ENCODE peak calls at places on chromosomes 3 and 15, in five cellular contexts. J, O, Y, A and B are unnamed samples.

GRCh38 chr15:41876007-41876406 is 17.8 kb downstream of the SPTBN5 start:
- DNase-seq in J (no peak), Y (no peak), A (no peak), O (no peak), B (no peak)

GRCh38 chr3:161026612-161027217 is 78.4 kb downstream of the B3GALNT1 start:
- DNase-seq in Y (no peak), O (no peak), J (no peak), A (no peak), B (no peak)

GRCh38 chr3:152270145-152270870 is 1.6 kb downstream of the MBNL1 start:
- DNase-seq in O (peak; percentile 39), A (no peak), Y (no peak), J (no peak), B (no peak)

GRCh38 chr3:145557405-145557804 is 603.6 kb downstream of the PLOD2 start:
- DNase-seq in Y (no peak), A (no peak), J (no peak), O (no peak), B (no peak)

GRCh38 chr3:107660316-107660976 is 137.7 kb downstream of the BBX start:
- DNase-seq in J (peak; percentile 77), O (peak; percentile 39), A (no peak), Y (no peak), B (peak; percentile 50)

GRCh38 chr15:101156509-101157159 is 95.2 kb downstream of the CHSY1 start:
- DNase-seq in O (no peak), A (no peak), Y (no peak), J (peak; percentile 56), B (no peak)

GRCh38 chr3:44028-44676 is 152.4 kb upstream of the CHL1 start:
- DNase-seq in J (no peak), O (peak; percentile 3), A (no peak), Y (no peak), B (no peak)

GRCh38 chr15:70226337-70226980 is 128.7 kb upstream of the TLE3 start:
- DNase-seq in Y (no peak), J (no peak), O (no peak), A (no peak), B (no peak)

GRCh38 chr15:92886229-92886628 is 13.9 kb upstream of the CHD2 start:
- DNase-seq in O (no peak), Y (no peak), J (no peak), A (no peak), B (no peak)

GRCh38 chr15:53074221-53074620 is 284.1 kb upstream of the ONECUT1 start:
- DNase-seq in Y (no peak), A (no peak), J (no peak), O (no peak), B (no peak)

DNA sequence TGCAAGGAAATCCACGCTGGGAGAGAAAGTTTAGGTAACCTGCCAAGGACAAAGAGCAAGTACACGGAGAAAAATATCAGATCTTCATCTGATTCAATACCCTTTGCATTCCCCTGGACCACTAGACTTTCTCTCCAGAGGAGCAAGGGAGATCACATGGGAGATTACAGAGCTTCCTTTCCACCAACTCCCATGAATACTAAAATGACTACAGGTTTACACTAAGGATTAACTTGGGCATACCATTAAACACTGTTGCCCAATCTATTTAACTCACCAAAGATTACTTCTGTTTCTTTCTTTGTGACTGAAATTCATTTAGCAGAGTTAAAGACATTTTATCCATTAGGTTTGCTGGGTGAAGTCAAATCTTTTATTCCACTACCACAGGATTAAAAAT is 71.2 kb downstream of the RYK start:
- DNase-seq in J (peak; percentile 7), A (no peak), O (peak; percentile 2), Y (no peak), B (no peak)
- TF ChIP-seq MAFK in J (no peak), A (no peak), O (no peak), Y (no peak), B (no peak)

DNA sequence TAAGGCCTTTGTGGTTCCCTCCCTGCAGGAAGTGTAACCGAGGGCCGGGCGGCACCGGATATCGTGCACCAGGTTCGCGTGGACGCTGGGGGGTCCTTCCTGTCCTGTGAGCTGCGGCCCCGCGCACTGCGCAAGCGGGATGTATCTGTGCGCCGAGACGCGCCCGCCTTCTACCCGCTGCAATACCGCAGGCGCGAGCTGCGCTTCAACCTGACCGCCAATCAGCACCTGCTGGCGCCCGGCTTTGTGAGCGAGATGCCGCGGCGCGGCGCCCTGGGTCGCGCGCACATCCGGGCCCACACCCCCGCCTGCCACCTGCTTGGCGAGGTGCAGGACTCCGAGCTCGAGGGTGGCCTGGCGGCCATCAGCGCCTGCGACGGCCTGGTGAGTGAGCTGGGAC is 35.9 kb downstream of the SAXO2 start:
- DNase-seq in A (no peak), O (no peak), J (no peak), Y (no peak), B (no peak)
- TF ChIP-seq MAFK in A (no peak), O (no peak), J (no peak), Y (no peak), B (no peak)

GRCh38 chr3:61466357-61466756 is 95.0 kb upstream of the PTPRG start:
- DNase-seq in J (no peak), A (no peak), O (no peak), Y (no peak), B (no peak)
- TF ChIP-seq MAFK in J (no peak), A (no peak), O (no peak), Y (no peak), B (no peak)

GRCh38 chr3:117722856-117723255 is 1013.3 kb downstream of the TUSC7 start:
- DNase-seq in O (no peak), A (no peak), Y (no peak), J (no peak), B (no peak)

GRCh38 chr3:117725314-117725713 is 1015.7 kb downstream of the TUSC7 start:
- DNase-seq in J (no peak), O (no peak), Y (no peak), A (no peak), B (no peak)

GRCh38 chr3:117721866-117722265 is 1012.3 kb downstream of the TUSC7 start:
- DNase-seq in J (no peak), A (no peak), O (no peak), Y (no peak), B (no peak)

GRCh38 chr3:117719316-117719926 is 1009.8 kb downstream of the TUSC7 start:
- DNase-seq in A (peak; percentile 10), Y (no peak), J (peak; percentile 40), O (peak; percentile 8), B (peak; percentile 17)
- TF ChIP-seq MAFK in A (no peak), Y (no peak), J (no peak), O (no peak), B (no peak)

GRCh38 chr3:85652322-85652721 is 693.5 kb downstream of the CADM2 start:
- DNase-seq in Y (no peak), J (no peak), O (no peak), A (no peak), B (no peak)
- TF ChIP-seq MAFK in Y (no peak), J (no peak), O (no peak), A (no peak), B (no peak)

DNA sequence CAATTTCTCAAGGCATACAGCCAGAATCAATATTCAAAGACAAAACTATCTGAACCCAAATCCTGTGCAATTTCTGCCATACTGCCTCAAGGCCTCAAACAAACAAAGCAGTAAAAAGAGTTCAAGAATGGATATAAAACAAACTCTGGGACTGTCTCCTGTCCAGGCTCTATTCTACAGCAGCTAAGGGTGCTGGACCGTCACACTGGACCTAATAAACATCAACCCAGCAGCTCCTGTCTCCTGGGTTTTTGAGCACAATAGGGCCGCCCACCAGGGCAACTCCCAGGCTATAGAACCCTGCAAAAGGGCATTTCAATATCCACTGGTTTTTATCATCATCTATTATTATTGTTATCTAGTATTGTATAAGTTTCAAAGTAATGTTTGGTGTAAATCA is 91.8 kb upstream of the KCNMB2 start:
- DNase-seq in O (no peak), J (no peak), Y (no peak), A (no peak), B (no peak)
- TF ChIP-seq MAFK in O (no peak), J (no peak), Y (no peak), A (no peak), B (no peak)

DNA sequence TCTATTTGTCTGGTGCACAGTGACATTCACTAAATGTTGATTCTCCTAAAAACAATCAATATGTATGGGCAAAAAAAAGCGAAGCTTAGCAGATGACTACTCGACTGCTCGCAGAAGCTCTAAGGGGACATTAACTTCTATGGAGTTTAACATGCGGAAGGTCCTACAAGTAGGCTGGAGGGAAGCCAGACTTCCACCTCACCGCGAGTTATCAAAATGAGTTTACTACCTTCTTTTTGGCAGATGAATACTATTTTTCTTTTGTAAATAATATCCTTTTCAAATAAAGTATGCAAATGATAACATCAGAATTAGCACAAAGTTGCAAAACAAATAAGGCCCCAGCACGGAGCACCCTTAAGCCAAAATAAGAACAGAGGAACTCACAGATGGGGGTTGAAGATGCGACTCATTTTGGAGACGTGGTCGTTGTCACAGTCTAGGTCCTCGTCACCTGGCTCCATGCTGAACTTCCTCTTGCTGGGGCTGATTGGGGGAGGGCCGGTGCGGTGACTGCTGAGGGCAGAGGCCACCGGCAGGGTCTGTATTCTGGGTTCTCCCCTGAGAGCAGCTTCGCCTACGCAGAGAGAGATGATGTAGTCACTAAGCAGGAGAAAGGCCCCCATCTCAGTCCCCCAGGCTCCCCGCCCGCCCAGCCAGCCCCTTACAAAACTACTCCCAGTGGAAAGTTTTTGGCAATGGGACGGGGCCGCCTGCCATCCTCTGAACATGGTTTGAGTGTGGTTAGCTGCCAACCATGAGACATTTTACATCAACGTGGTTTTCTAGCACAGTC is 42.1 kb downstream of the VGLL4 start:
- DNase-seq in J (peak; percentile 39), A (no peak), Y (no peak), O (no peak), B (no peak)
- TF ChIP-seq MAFK in J (no peak), A (no peak), Y (no peak), O (no peak), B (no peak)

GRCh38 chr3:24225027-24225743 is 269.5 kb downstream of the THRB start:
- DNase-seq in O (no peak), A (no peak), J (no peak), Y (no peak), B (no peak)

GRCh38 chr3:24222165-24222805 is 272.4 kb downstream of the THRB start:
- DNase-seq in O (no peak), A (no peak), Y (no peak), J (no peak), B (no peak)

GRCh38 chr3:24226402-24226801 is 268.2 kb downstream of the THRB start:
- DNase-seq in O (no peak), J (no peak), A (no peak), Y (no peak), B (no peak)

GRCh38 chr3:24215518-24215917 is 270.4 kb downstream of the NR1D2 start:
- DNase-seq in A (no peak), J (no peak), Y (no peak), O (no peak), B (no peak)

DNA sequence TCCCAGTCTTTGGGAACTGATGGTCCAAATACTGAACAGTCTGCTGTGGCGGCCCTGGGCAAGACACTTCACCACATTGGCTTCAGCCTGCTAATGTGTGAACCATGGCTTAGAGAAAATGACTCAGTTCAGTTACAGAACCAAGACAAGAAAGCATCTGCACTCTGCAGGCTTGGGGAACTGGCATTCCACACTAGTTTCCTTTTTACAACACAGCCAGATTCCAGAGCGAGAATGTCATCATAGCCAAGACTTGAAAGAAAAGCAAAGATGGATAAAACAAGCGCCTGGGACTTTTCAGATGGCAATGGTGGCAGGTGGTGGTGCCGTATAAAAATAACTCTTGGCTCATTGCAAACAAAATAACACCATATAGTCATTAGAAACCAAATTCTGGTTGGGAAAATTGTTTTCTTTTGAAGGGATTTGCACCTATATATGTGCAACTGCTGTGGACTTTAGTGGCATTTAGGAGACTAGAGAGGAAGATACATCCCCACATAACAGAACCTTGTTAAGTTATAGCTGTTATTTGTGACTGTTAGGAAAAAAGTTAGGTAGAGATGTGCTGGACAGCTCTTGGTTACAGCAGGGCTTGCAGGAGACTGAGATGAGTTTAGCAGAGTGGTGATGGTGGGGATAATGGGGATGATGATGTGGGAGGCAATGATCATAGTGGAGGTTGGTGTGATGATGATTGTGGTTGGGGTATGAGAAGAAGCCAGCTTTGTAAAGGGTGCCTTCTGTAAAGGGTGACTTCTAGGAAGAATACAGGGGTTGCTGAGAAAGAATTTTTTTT is 273.6 kb downstream of the THRB start:
- DNase-seq in Y (no peak), A (no peak), O (no peak), J (peak; percentile 92), B (peak; percentile 53)
- TF ChIP-seq MAFK in Y (no peak), A (no peak), O (no peak), J (no peak), B (no peak)